ENCODE peak calls at places on chromosomes 11 and 22, in seven cellular contexts. D is omental fat pad; J is effector memory CD4-positive, alpha-beta T cell; O is GM18507; X is activated naive CD4-positive, alpha-beta T cell treated with anti-CD3 and anti-CD28 coated beads, Interleukin-2, amount 50 U/mL, for 16 hours; Z is CD4-positive, alpha-beta memory T cell; M is CD4-positive, CD25-positive, alpha-beta regulatory T cell. K is an unnamed sample.

GRCh38 chr11:37712246-37712645 is 1114.2 kb upstream of the RAG2 start:
- DNase-seq in D (no peak), J (no peak), O (no peak), X (no peak), Z (no peak), M (no peak), K (no peak)

GRCh38 chr11:66181632-66182345 is 86.7 kb upstream of the RAB1B start:
- DNase-seq in D (no peak), J (no peak), O (no peak), X (no peak), Z (no peak), M (no peak), K (peak; percentile 12)

GRCh38 chr11:130726234-130726559 is 190.1 kb downstream of the SNX19 start:
- DNase-seq in D (no peak), J (no peak), O (no peak), X (no peak), Z (no peak), M (no peak), K (no peak)

GRCh38 chr22:17910561-17911311 is 113.6 kb downstream of the MICAL3 start:
- DNase-seq in D (no peak), J (no peak), O (no peak), X (no peak), Z (no peak), M (no peak), K (no peak)

GRCh38 chr11:121452609-121453150 is at the start of gene SORL1-AS1:
- DNase-seq in D (no peak), J (peak; percentile 51), O (no peak), X (peak; percentile 72), Z (peak; percentile 73), M (peak; percentile 72), K (no peak)

GRCh38 chr11:20931029-20931428 is 261.6 kb downstream of the NELL1 start:
- DNase-seq in D (no peak), J (no peak), O (no peak), X (no peak), Z (no peak), M (no peak), K (no peak)

GRCh38 chr22:49734882-49735281 is 92.8 kb downstream of the BRD1 start:
- DNase-seq in D (no peak), J (no peak), O (no peak), X (no peak), Z (no peak), M (no peak), K (no peak)

GRCh38 chr11:112961751-112962747 is 829 bp downstream of the NCAM1 start:
- DNase-seq in D (no peak), J (no peak), O (no peak), X (no peak), Z (no peak), M (peak; percentile 5), K (no peak)

GRCh38 chr11:133964946-133965632 is 8.3 kb upstream of the IGSF9B start:
- DNase-seq in D (no peak), J (no peak), O (no peak), X (no peak), Z (no peak), M (no peak), K (no peak)

GRCh38 chr11:119786431-119787073 is 57.6 kb upstream of the NECTIN1 start:
- DNase-seq in D (no peak), J (no peak), O (no peak), X (no peak), Z (no peak), M (no peak), K (no peak)

GRCh38 chr11:33690290-33691050 is 10.2 kb downstream of the C11orf91 start:
- DNase-seq in D (no peak), J (no peak), O (no peak), X (no peak), Z (no peak), M (no peak), K (peak; percentile 46)

GRCh38 chr11:47003180-47003877 is 66.8 kb downstream of the CSTPP1 start:
- DNase-seq in D (no peak), J (no peak), O (no peak), X (no peak), Z (no peak), M (no peak), K (no peak)

GRCh38 chr11:44515085-44515484 is 50.4 kb upstream of the CD82 start:
- DNase-seq in D (no peak), J (no peak), O (no peak), X (no peak), Z (no peak), M (no peak), K (no peak)

GRCh38 chr11:125053167-125053566 is 9.9 kb upstream of the SLC37A2 start:
- DNase-seq in D (no peak), J (no peak), O (no peak), X (no peak), Z (no peak), M (no peak), K (no peak)

GRCh38 chr22:38046070-38046748 is 11.0 kb upstream of the PICK1 start:
- DNase-seq in D (no peak), J (no peak), O (no peak), X (no peak), Z (no peak), M (no peak), K (no peak)

GRCh38 chr11:117303101-117303500 is 12.0 kb downstream of the BACE1-AS start:
- DNase-seq in D (no peak), J (no peak), O (no peak), X (no peak), Z (no peak), M (no peak), K (peak; percentile 38)

GRCh38 chr11:10590516-10590915 is 22.1 kb upstream of the LYVE1 start:
- DNase-seq in D (no peak), J (no peak), O (no peak), X (no peak), Z (no peak), M (no peak), K (no peak)

GRCh38 chr22:22865311-22866072 is 22.1 kb upstream of the IGLL5 start:
- DNase-seq in D (no peak), J (no peak), O (no peak), X (no peak), Z (peak; percentile 58), M (peak; percentile 29), K (no peak)

GRCh38 chr11:120399312-120399711 is 63.1 kb downstream of the ARHGEF12 start:
- DNase-seq in D (no peak), J (no peak), O (no peak), X (no peak), Z (no peak), M (no peak), K (no peak)

GRCh38 chr11:130403967-130404366 is 24.4 kb downstream of the ADAMTS8 start:
- DNase-seq in D (no peak), J (no peak), O (no peak), X (no peak), Z (no peak), M (no peak), K (no peak)

GRCh38 chr11:116193321-116194114 is 579.3 kb downstream of the BUD13 start:
- DNase-seq in D (no peak), J (no peak), O (no peak), X (no peak), Z (no peak), M (no peak), K (peak; percentile 17)

GRCh38 chr11:120326228-120326627 is 1.1 kb downstream of the TLCD5 start:
- DNase-seq in D (no peak), J (no peak), O (no peak), X (no peak), Z (no peak), M (no peak), K (peak; percentile 30)

GRCh38 chr11:123973816-123974215 is 3.8 kb downstream of the OR10S1 start:
- DNase-seq in D (no peak), J (no peak), O (no peak), X (no peak), Z (no peak), M (no peak), K (no peak)

GRCh38 chr22:49214976-49215375 is 612.7 kb downstream of the BRD1 start:
- DNase-seq in D (no peak), J (no peak), O (no peak), X (no peak), Z (no peak), M (no peak), K (no peak)

GRCh38 chr11:68036717-68037239 is 2.0 kb upstream of the TCIRG1 start:
- DNase-seq in D (no peak), J (no peak), O (no peak), X (no peak), Z (no peak), M (peak; percentile 60), K (no peak)

GRCh38 chr11:24885580-24886173 is 388.8 kb downstream of the LUZP2 start:
- DNase-seq in D (no peak), J (no peak), O (no peak), X (no peak), Z (no peak), M (no peak), K (no peak)

GRCh38 chr11:68038718-68039525 is at the start of gene TCIRG1:
- DNase-seq in D (no peak), J (peak; percentile 27), O (peak; percentile 85), X (peak; percentile 56), Z (peak; percentile 26), M (peak; percentile 73), K (peak; percentile 79)

GRCh38 chr11:63670077-63670737 is 969 bp downstream of the ATL3 start:
- DNase-seq in D (no peak), J (no peak), O (no peak), X (no peak), Z (peak; percentile 8), M (peak; percentile 35), K (no peak)

GRCh38 chr11:3834349-3835099 is 6.2 kb downstream of the RHOG start:
- DNase-seq in D (no peak), J (no peak), O (no peak), X (no peak), Z (no peak), M (peak; percentile 42), K (no peak)

GRCh38 chr22:41401781-41402648 is 20.3 kb downstream of the TEF start:
- DNase-seq in D (no peak), J (no peak), O (no peak), X (no peak), Z (no peak), M (no peak), K (peak; percentile 70)

K was measured in HepG2.